ENCODE peak calls at places on chromosomes 11 and 22, in nine cellular contexts. One of them, this sample, is unnamed.

GRCh38 chr11:67996622-67997459 is 7.1 kb downstream of the UNC93B1 start:
- DNase-seq in transverse colon: peak
- DNase-seq in tibial nerve: peak
- DNase-seq in sigmoid colon: no peak
- DNase-seq in H1: peak
- DNase-seq in uterus: no peak
- DNase-seq in heart left ventricle: peak
- DNase-seq in A549: no peak
- DNase-seq in K562: peak
- DNase-seq in this sample: peak

GRCh38 chr11:8357891-8358566 is 94.4 kb upstream of the LMO1 start:
- DNase-seq in transverse colon: no peak
- DNase-seq in tibial nerve: no peak
- DNase-seq in sigmoid colon: no peak
- DNase-seq in H1: no peak
- DNase-seq in uterus: no peak
- DNase-seq in heart left ventricle: no peak
- DNase-seq in A549: no peak
- DNase-seq in K562: no peak
- DNase-seq in this sample: no peak

GRCh38 chr11:117284053-117284452 is 7.1 kb upstream of the BACE1-AS start:
- DNase-seq in transverse colon: no peak
- DNase-seq in tibial nerve: no peak
- DNase-seq in sigmoid colon: no peak
- DNase-seq in H1: no peak
- DNase-seq in uterus: no peak
- DNase-seq in heart left ventricle: no peak
- DNase-seq in A549: no peak
- DNase-seq in K562: no peak
- DNase-seq in this sample: no peak

GRCh38 chr11:65766535-65766934 is 14.2 kb downstream of the AP5B1 start:
- DNase-seq in transverse colon: no peak
- DNase-seq in tibial nerve: no peak
- DNase-seq in sigmoid colon: no peak
- DNase-seq in H1: no peak
- DNase-seq in uterus: no peak
- DNase-seq in heart left ventricle: no peak
- DNase-seq in A549: no peak
- DNase-seq in K562: no peak
- DNase-seq in this sample: no peak

GRCh38 chr22:38872831-38873248 is 824 bp upstream of the CBX6 start:
- DNase-seq in transverse colon: peak
- DNase-seq in tibial nerve: no peak
- DNase-seq in sigmoid colon: peak
- DNase-seq in H1: no peak
- DNase-seq in uterus: peak
- DNase-seq in heart left ventricle: peak
- DNase-seq in A549: peak
- DNase-seq in K562: peak
- DNase-seq in this sample: peak

GRCh38 chr22:26642465-26643367 is 14.7 kb upstream of the MIAT start:
- DNase-seq in transverse colon: peak
- DNase-seq in tibial nerve: no peak
- DNase-seq in sigmoid colon: no peak
- DNase-seq in H1: no peak
- DNase-seq in uterus: no peak
- DNase-seq in heart left ventricle: peak
- DNase-seq in A549: no peak
- DNase-seq in K562: peak
- DNase-seq in this sample: no peak

GRCh38 chr11:61294717-61295595 is at the start of gene VWCE:
- DNase-seq in transverse colon: peak
- DNase-seq in tibial nerve: peak
- DNase-seq in sigmoid colon: peak
- DNase-seq in H1: peak
- DNase-seq in uterus: peak
- DNase-seq in heart left ventricle: peak
- DNase-seq in A549: peak
- DNase-seq in K562: no peak
- DNase-seq in this sample: no peak

GRCh38 chr11:65903068-65903481 is 2.9 kb upstream of the FOSL1 start:
- DNase-seq in transverse colon: no peak
- DNase-seq in tibial nerve: no peak
- DNase-seq in sigmoid colon: no peak
- DNase-seq in H1: no peak
- DNase-seq in uterus: no peak
- DNase-seq in heart left ventricle: no peak
- DNase-seq in A549: peak
- DNase-seq in K562: peak
- DNase-seq in this sample: no peak

GRCh38 chr11:59212222-59212621 is 505 bp downstream of the MPEG1 start:
- DNase-seq in transverse colon: no peak
- DNase-seq in tibial nerve: no peak
- DNase-seq in sigmoid colon: no peak
- DNase-seq in H1: no peak
- DNase-seq in uterus: no peak
- DNase-seq in heart left ventricle: no peak
- DNase-seq in A549: no peak
- DNase-seq in K562: no peak
- DNase-seq in this sample: no peak

GRCh38 chr11:59214141-59214893 is 1.6 kb upstream of the MPEG1 start:
- DNase-seq in transverse colon: no peak
- DNase-seq in tibial nerve: no peak
- DNase-seq in sigmoid colon: no peak
- DNase-seq in H1: no peak
- DNase-seq in uterus: no peak
- DNase-seq in heart left ventricle: no peak
- DNase-seq in A549: no peak
- DNase-seq in K562: no peak
- DNase-seq in this sample: no peak

GRCh38 chr11:59208956-59209355 is 3.8 kb downstream of the MPEG1 start:
- DNase-seq in transverse colon: no peak
- DNase-seq in tibial nerve: no peak
- DNase-seq in sigmoid colon: no peak
- DNase-seq in H1: no peak
- DNase-seq in uterus: no peak
- DNase-seq in heart left ventricle: no peak
- DNase-seq in A549: no peak
- DNase-seq in K562: no peak
- DNase-seq in this sample: no peak

GRCh38 chr11:59216654-59217640 is 4.2 kb upstream of the MPEG1 start:
- DNase-seq in transverse colon: peak
- DNase-seq in tibial nerve: peak
- DNase-seq in sigmoid colon: peak
- DNase-seq in H1: no peak
- DNase-seq in uterus: peak
- DNase-seq in heart left ventricle: no peak
- DNase-seq in A549: no peak
- DNase-seq in K562: no peak
- DNase-seq in this sample: peak

GRCh38 chr11:59212744-59213573 is at the start of gene MPEG1:
- DNase-seq in transverse colon: no peak
- DNase-seq in tibial nerve: no peak
- DNase-seq in sigmoid colon: no peak
- DNase-seq in H1: no peak
- DNase-seq in uterus: no peak
- DNase-seq in heart left ventricle: no peak
- DNase-seq in A549: no peak
- DNase-seq in K562: no peak
- DNase-seq in this sample: no peak
- TF ChIP-seq POLR2A in transverse colon: peak
- TF ChIP-seq POLR2A in tibial nerve: no peak
- TF ChIP-seq POLR2A in sigmoid colon: peak
- TF ChIP-seq POLR2A in H1: no peak
- TF ChIP-seq POLR2A in uterus: no peak
- TF ChIP-seq POLR2A in heart left ventricle: no peak
- TF ChIP-seq POLR2A in A549: no peak
- TF ChIP-seq POLR2A in K562: no peak
- TF ChIP-seq POLR2A in this sample: no peak

DNA sequence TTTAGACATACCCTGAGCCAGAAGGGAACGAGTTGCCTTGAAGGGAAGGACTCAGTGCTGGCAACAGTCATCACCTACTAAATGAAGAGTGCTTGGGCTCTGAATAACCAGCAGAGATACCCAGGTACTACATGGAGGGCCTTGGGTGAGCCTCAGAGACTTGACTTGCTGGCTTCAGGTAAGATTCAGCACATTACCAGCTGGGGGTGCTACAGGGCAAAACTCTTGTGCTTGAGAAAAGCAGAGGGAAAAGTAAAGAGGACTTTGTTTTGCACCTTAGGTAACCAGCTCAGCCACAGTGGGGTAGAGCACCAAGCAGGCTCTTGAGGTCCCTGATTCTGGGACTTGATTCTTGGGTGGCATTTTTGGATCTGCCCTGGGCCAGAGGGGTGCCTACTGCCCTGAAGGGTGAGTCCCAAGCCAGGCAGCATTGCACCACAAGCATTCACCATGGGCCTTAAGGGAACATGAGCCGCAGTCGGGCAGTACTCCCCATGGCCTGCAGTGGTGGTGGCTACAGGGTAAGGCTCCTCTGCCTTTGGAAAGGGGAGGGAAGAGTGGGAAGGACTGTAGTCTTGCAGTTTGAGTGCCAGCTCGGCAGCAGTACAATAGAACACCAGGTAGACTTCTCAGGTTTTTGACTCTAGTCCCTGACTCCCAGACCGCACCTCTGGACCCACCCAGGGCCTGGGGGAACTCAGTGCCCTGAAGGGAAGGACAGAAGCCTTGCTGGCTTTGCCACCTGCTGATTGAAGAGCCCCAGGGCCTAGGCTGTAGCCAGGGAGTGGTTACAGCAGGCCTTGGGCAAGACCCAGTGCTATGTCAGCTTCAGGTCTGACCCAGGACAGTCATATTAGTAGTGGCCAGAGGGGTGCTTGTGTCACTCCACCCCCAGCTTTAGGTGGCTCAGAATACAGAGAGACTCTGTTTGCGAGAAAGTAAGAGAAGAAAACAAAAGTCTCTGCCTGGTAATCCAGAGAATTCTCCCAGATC is 22.7 kb upstream of the PLEKHA7 start:
- DNase-seq in transverse colon: peak
- DNase-seq in tibial nerve: no peak
- DNase-seq in sigmoid colon: no peak
- DNase-seq in H1: no peak
- DNase-seq in uterus: no peak
- DNase-seq in heart left ventricle: no peak
- DNase-seq in A549: no peak
- DNase-seq in K562: no peak
- DNase-seq in this sample: no peak
- TF ChIP-seq CTCF in transverse colon: no peak
- TF ChIP-seq CTCF in tibial nerve: no peak
- TF ChIP-seq CTCF in sigmoid colon: no peak
- TF ChIP-seq CTCF in H1: peak
- TF ChIP-seq CTCF in uterus: no peak
- TF ChIP-seq CTCF in heart left ventricle: no peak
- TF ChIP-seq CTCF in A549: no peak
- TF ChIP-seq CTCF in K562: no peak
- TF ChIP-seq CTCF in this sample: no peak

GRCh38 chr11:71454470-71455113 is 1.6 kb downstream of the NADSYN1 start:
- DNase-seq in transverse colon: peak
- DNase-seq in tibial nerve: no peak
- DNase-seq in sigmoid colon: peak
- DNase-seq in H1: no peak
- DNase-seq in uterus: no peak
- DNase-seq in heart left ventricle: no peak
- DNase-seq in A549: no peak
- DNase-seq in K562: no peak
- DNase-seq in this sample: no peak
- H3K4me3 ChIP-seq in transverse colon: peak
- H3K4me3 ChIP-seq in tibial nerve: no peak
- H3K4me3 ChIP-seq in sigmoid colon: no peak
- H3K4me3 ChIP-seq in H1: no peak
- H3K4me3 ChIP-seq in uterus: no peak
- H3K4me3 ChIP-seq in heart left ventricle: no peak
- H3K4me3 ChIP-seq in A549: no peak
- H3K4me3 ChIP-seq in K562: no peak
- H3K4me3 ChIP-seq in this sample: no peak

GRCh38 chr11:95231126-95231880 is at the start of gene SESN3:
- DNase-seq in transverse colon: peak
- DNase-seq in tibial nerve: peak
- DNase-seq in sigmoid colon: peak
- DNase-seq in H1: peak
- DNase-seq in uterus: peak
- DNase-seq in heart left ventricle: peak
- DNase-seq in A549: peak
- DNase-seq in K562: peak
- DNase-seq in this sample: peak
- TF ChIP-seq POLR2A in transverse colon: peak
- TF ChIP-seq POLR2A in tibial nerve: peak
- TF ChIP-seq POLR2A in sigmoid colon: peak
- TF ChIP-seq POLR2A in H1: no peak
- TF ChIP-seq POLR2A in uterus: peak
- TF ChIP-seq POLR2A in heart left ventricle: peak
- TF ChIP-seq POLR2A in A549: peak
- TF ChIP-seq POLR2A in K562: no peak
- TF ChIP-seq POLR2A in this sample: no peak

This sample was measured in lower leg skin.